ENCODE peak calls at places on chromosomes 4 and X, in nine cellular contexts. One of them, this sample, is unnamed.

GRCh38 chr4:174071591-174071990 is 211.9 kb downstream of the FBXO8 start:
- DNase-seq in SK-N-SH: no peak
- DNase-seq in endothelial cell of umbilical vein: no peak
- DNase-seq in NT2/D1: no peak
- DNase-seq in mammary epithelial cell: no peak
- DNase-seq in Karpas-422: no peak
- DNase-seq in IMR-90: no peak
- DNase-seq in kidney: no peak
- DNase-seq in neuronal stem cell: no peak
- DNase-seq in this sample: no peak

GRCh38 chr4:167452922-167453321 is 218.6 kb upstream of the SPOCK3 start:
- DNase-seq in kidney: no peak
- DNase-seq in Karpas-422: no peak
- DNase-seq in endothelial cell of umbilical vein: no peak
- DNase-seq in SK-N-SH: peak; percentile 22
- DNase-seq in NT2/D1: no peak
- DNase-seq in neuronal stem cell: no peak
- DNase-seq in IMR-90: no peak
- DNase-seq in mammary epithelial cell: no peak
- DNase-seq in this sample: no peak

GRCh38 chrX:78333521-78333920 is 6.1 kb upstream of the CYSLTR1 start:
- DNase-seq in Karpas-422: no peak
- DNase-seq in SK-N-SH: no peak
- DNase-seq in NT2/D1: no peak
- DNase-seq in mammary epithelial cell: no peak
- DNase-seq in kidney: no peak
- DNase-seq in neuronal stem cell: no peak
- DNase-seq in IMR-90: no peak
- DNase-seq in endothelial cell of umbilical vein: no peak
- DNase-seq in this sample: no peak

GRCh38 chrX:29648161-29648560 is 567.2 kb upstream of the MAGEB2 start:
- DNase-seq in IMR-90: no peak
- DNase-seq in NT2/D1: no peak
- DNase-seq in mammary epithelial cell: no peak
- DNase-seq in kidney: no peak
- DNase-seq in endothelial cell of umbilical vein: no peak
- DNase-seq in Karpas-422: no peak
- DNase-seq in SK-N-SH: no peak
- DNase-seq in neuronal stem cell: no peak
- DNase-seq in this sample: no peak

GRCh38 chr4:81405900-81406401 is 65.8 kb downstream of the RASGEF1B start:
- DNase-seq in IMR-90: peak; percentile 77
- DNase-seq in endothelial cell of umbilical vein: peak; percentile 72
- DNase-seq in NT2/D1: peak; percentile 42
- DNase-seq in SK-N-SH: peak; percentile 47
- DNase-seq in neuronal stem cell: peak; percentile 81
- DNase-seq in mammary epithelial cell: peak; percentile 59
- DNase-seq in kidney: no peak
- DNase-seq in Karpas-422: peak; percentile 73
- DNase-seq in this sample: no peak

GRCh38 chr4:118716304-118716703 is 31.1 kb downstream of the METTL14 start:
- DNase-seq in NT2/D1: no peak
- DNase-seq in Karpas-422: no peak
- DNase-seq in endothelial cell of umbilical vein: no peak
- DNase-seq in kidney: no peak
- DNase-seq in SK-N-SH: no peak
- DNase-seq in mammary epithelial cell: no peak
- DNase-seq in IMR-90: no peak
- DNase-seq in neuronal stem cell: no peak
- DNase-seq in this sample: no peak

GRCh38 chr4:76802546-76803021 is 95.4 kb downstream of the SOWAHB start:
- DNase-seq in endothelial cell of umbilical vein: no peak
- DNase-seq in Karpas-422: no peak
- DNase-seq in IMR-90: peak; percentile 26
- DNase-seq in kidney: no peak
- DNase-seq in neuronal stem cell: no peak
- DNase-seq in SK-N-SH: no peak
- DNase-seq in NT2/D1: no peak
- DNase-seq in mammary epithelial cell: no peak
- DNase-seq in this sample: peak; percentile 71

GRCh38 chr4:98950925-98951324 is 22.0 kb upstream of the EIF4E start:
- DNase-seq in NT2/D1: no peak
- DNase-seq in SK-N-SH: no peak
- DNase-seq in mammary epithelial cell: peak; percentile 42
- DNase-seq in endothelial cell of umbilical vein: no peak
- DNase-seq in neuronal stem cell: no peak
- DNase-seq in IMR-90: no peak
- DNase-seq in kidney: no peak
- DNase-seq in Karpas-422: no peak
- DNase-seq in this sample: no peak

GRCh38 chr4:76610751-76611150 is 175.7 kb downstream of the SHROOM3 start:
- DNase-seq in IMR-90: no peak
- DNase-seq in neuronal stem cell: no peak
- DNase-seq in SK-N-SH: no peak
- DNase-seq in Karpas-422: no peak
- DNase-seq in NT2/D1: no peak
- DNase-seq in mammary epithelial cell: no peak
- DNase-seq in endothelial cell of umbilical vein: no peak
- DNase-seq in kidney: no peak
- DNase-seq in this sample: peak; percentile 55

GRCh38 chrX:14729058-14729457 is 143.8 kb downstream of the FANCB start:
- DNase-seq in kidney: no peak
- DNase-seq in neuronal stem cell: no peak
- DNase-seq in SK-N-SH: no peak
- DNase-seq in IMR-90: peak; percentile 21
- DNase-seq in mammary epithelial cell: no peak
- DNase-seq in NT2/D1: no peak
- DNase-seq in Karpas-422: no peak
- DNase-seq in endothelial cell of umbilical vein: no peak
- DNase-seq in this sample: no peak

GRCh38 chr4:1448589-1449420 is 42.6 kb upstream of the NKX1-1 start:
- DNase-seq in mammary epithelial cell: no peak
- DNase-seq in neuronal stem cell: no peak
- DNase-seq in endothelial cell of umbilical vein: no peak
- DNase-seq in Karpas-422: no peak
- DNase-seq in NT2/D1: no peak
- DNase-seq in SK-N-SH: peak; percentile 13
- DNase-seq in kidney: no peak
- DNase-seq in IMR-90: no peak
- DNase-seq in this sample: no peak

GRCh38 chr4:108213308-108213707 is 44.6 kb upstream of the LEF1 start:
- DNase-seq in Karpas-422: no peak
- DNase-seq in SK-N-SH: no peak
- DNase-seq in mammary epithelial cell: no peak
- DNase-seq in neuronal stem cell: peak; percentile 12
- DNase-seq in endothelial cell of umbilical vein: no peak
- DNase-seq in NT2/D1: no peak
- DNase-seq in IMR-90: no peak
- DNase-seq in kidney: no peak
- DNase-seq in this sample: no peak

GRCh38 chr4:183905593-183906485 is 732 bp downstream of the STOX2 start:
- DNase-seq in IMR-90: peak; percentile 37
- DNase-seq in SK-N-SH: peak; percentile 75
- DNase-seq in endothelial cell of umbilical vein: peak; percentile 33
- DNase-seq in kidney: no peak
- DNase-seq in neuronal stem cell: peak; percentile 67
- DNase-seq in NT2/D1: peak; percentile 90
- DNase-seq in Karpas-422: no peak
- DNase-seq in mammary epithelial cell: peak; percentile 43
- DNase-seq in this sample: peak; percentile 94

GRCh38 chrX:153873282-153874090 is 12.5 kb downstream of the L1CAM start:
- DNase-seq in SK-N-SH: peak; percentile 90
- DNase-seq in mammary epithelial cell: no peak
- DNase-seq in endothelial cell of umbilical vein: no peak
- DNase-seq in NT2/D1: peak; percentile 27
- DNase-seq in neuronal stem cell: peak; percentile 65
- DNase-seq in kidney: peak; percentile 39
- DNase-seq in Karpas-422: no peak
- DNase-seq in IMR-90: no peak
- DNase-seq in this sample: peak; percentile 69

GRCh38 chr4:121138014-121138413 is 26.1 kb downstream of the TNIP3 start:
- DNase-seq in SK-N-SH: no peak
- DNase-seq in kidney: no peak
- DNase-seq in Karpas-422: no peak
- DNase-seq in mammary epithelial cell: no peak
- DNase-seq in IMR-90: no peak
- DNase-seq in neuronal stem cell: no peak
- DNase-seq in endothelial cell of umbilical vein: no peak
- DNase-seq in NT2/D1: no peak
- DNase-seq in this sample: no peak

GRCh38 chr4:105306820-105307219 is 160.1 kb downstream of the TET2 start:
- DNase-seq in IMR-90: no peak
- DNase-seq in neuronal stem cell: no peak
- DNase-seq in Karpas-422: no peak
- DNase-seq in SK-N-SH: no peak
- DNase-seq in NT2/D1: no peak
- DNase-seq in mammary epithelial cell: no peak
- DNase-seq in endothelial cell of umbilical vein: no peak
- DNase-seq in kidney: no peak
- DNase-seq in this sample: no peak

GRCh38 chr4:61374612-61374920 is 174.4 kb downstream of the ADGRL3 start:
- DNase-seq in IMR-90: peak; percentile 0
- DNase-seq in NT2/D1: no peak
- DNase-seq in kidney: no peak
- DNase-seq in SK-N-SH: no peak
- DNase-seq in mammary epithelial cell: no peak
- DNase-seq in Karpas-422: no peak
- DNase-seq in neuronal stem cell: no peak
- DNase-seq in endothelial cell of umbilical vein: no peak
- DNase-seq in this sample: no peak

GRCh38 chrX:139429913-139430312 is 100.6 kb upstream of the F9 start:
- DNase-seq in Karpas-422: no peak
- DNase-seq in IMR-90: no peak
- DNase-seq in neuronal stem cell: no peak
- DNase-seq in endothelial cell of umbilical vein: no peak
- DNase-seq in kidney: no peak
- DNase-seq in mammary epithelial cell: peak; percentile 1
- DNase-seq in NT2/D1: no peak
- DNase-seq in SK-N-SH: no peak
- DNase-seq in this sample: no peak

GRCh38 chr4:6703786-6704185 is 5.9 kb downstream of the MRFAP1L1 start:
- DNase-seq in endothelial cell of umbilical vein: peak; percentile 27
- DNase-seq in IMR-90: peak; percentile 33
- DNase-seq in Karpas-422: no peak
- DNase-seq in SK-N-SH: no peak
- DNase-seq in NT2/D1: no peak
- DNase-seq in kidney: no peak
- DNase-seq in neuronal stem cell: no peak
- DNase-seq in mammary epithelial cell: no peak
- DNase-seq in this sample: no peak

GRCh38 chr4:6702761-6703160 is 6.9 kb downstream of the MRFAP1L1 start:
- DNase-seq in Karpas-422: no peak
- DNase-seq in NT2/D1: no peak
- DNase-seq in endothelial cell of umbilical vein: no peak
- DNase-seq in mammary epithelial cell: no peak
- DNase-seq in IMR-90: no peak
- DNase-seq in kidney: no peak
- DNase-seq in SK-N-SH: no peak
- DNase-seq in neuronal stem cell: no peak
- DNase-seq in this sample: no peak

GRCh38 chr4:6705638-6706037 is 4.0 kb downstream of the MRFAP1L1 start:
- DNase-seq in Karpas-422: no peak
- DNase-seq in IMR-90: no peak
- DNase-seq in NT2/D1: no peak
- DNase-seq in kidney: no peak
- DNase-seq in mammary epithelial cell: no peak
- DNase-seq in neuronal stem cell: no peak
- DNase-seq in endothelial cell of umbilical vein: no peak
- DNase-seq in SK-N-SH: no peak
- DNase-seq in this sample: no peak

GRCh38 chr4:6709230-6710114 is at the start of gene MRFAP1L1:
- DNase-seq in SK-N-SH: peak; percentile 95
- DNase-seq in kidney: peak; percentile 97
- DNase-seq in neuronal stem cell: peak; percentile 96
- DNase-seq in endothelial cell of umbilical vein: peak; percentile 97
- DNase-seq in IMR-90: peak; percentile 97
- DNase-seq in mammary epithelial cell: peak; percentile 96
- DNase-seq in Karpas-422: peak; percentile 99
- DNase-seq in NT2/D1: peak; percentile 97
- DNase-seq in this sample: peak; percentile 99

DNA sequence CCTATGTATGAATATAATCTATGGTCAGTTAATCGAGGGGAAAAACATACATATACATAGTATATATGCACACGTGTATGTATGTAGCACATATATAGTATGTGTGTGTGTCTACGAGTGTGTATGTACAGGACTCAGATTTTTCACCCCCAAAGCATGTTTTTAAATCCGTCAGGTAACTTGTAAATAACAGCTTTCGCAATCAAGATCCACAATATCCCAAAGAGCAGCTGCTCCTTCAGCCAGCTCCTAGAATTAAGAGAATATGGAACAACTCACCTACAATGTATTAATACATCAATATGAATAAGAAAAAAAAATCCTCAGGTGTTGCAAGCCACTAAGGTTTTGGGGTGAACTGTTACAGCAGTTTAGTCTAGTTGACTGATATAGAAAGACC is 3.5 kb downstream of the MRFAP1L1 start:
- DNase-seq in SK-N-SH: no peak
- DNase-seq in Karpas-422: no peak
- DNase-seq in neuronal stem cell: no peak
- DNase-seq in mammary epithelial cell: no peak
- DNase-seq in NT2/D1: no peak
- DNase-seq in kidney: no peak
- DNase-seq in IMR-90: no peak
- DNase-seq in endothelial cell of umbilical vein: no peak
- DNase-seq in this sample: no peak
- H3K9ac ChIP-seq in SK-N-SH: no peak overlapping the region
- H3K9ac ChIP-seq in Karpas-422: no peak overlapping the region
- H3K9ac ChIP-seq in neuronal stem cell: no peak overlapping the region
- H3K9ac ChIP-seq in mammary epithelial cell: no peak overlapping the region
- H3K9ac ChIP-seq in NT2/D1: no peak overlapping the region
- H3K9ac ChIP-seq in kidney: no peak overlapping the region
- H3K9ac ChIP-seq in IMR-90: no peak overlapping the region
- H3K9ac ChIP-seq in endothelial cell of umbilical vein: no peak overlapping the region
- H3K9ac ChIP-seq in this sample: no peak overlapping the region

GRCh38 chr4:28636971-28637370 is 1776.3 kb downstream of the STIM2 start:
- DNase-seq in Karpas-422: no peak
- DNase-seq in mammary epithelial cell: peak; percentile 3
- DNase-seq in endothelial cell of umbilical vein: no peak
- DNase-seq in kidney: no peak
- DNase-seq in SK-N-SH: no peak
- DNase-seq in IMR-90: peak; percentile 59
- DNase-seq in NT2/D1: no peak
- DNase-seq in neuronal stem cell: no peak
- DNase-seq in this sample: no peak
- H3K9me3 ChIP-seq in Karpas-422: peaks cover 40% of the 10 kb centered on the region
- H3K9me3 ChIP-seq in mammary epithelial cell: no peaks in the 10 kb centered on the region
- H3K9me3 ChIP-seq in endothelial cell of umbilical vein: no peaks in the 10 kb centered on the region
- H3K9me3 ChIP-seq in kidney: no peaks in the 10 kb centered on the region
- H3K9me3 ChIP-seq in SK-N-SH: no peaks in the 10 kb centered on the region
- H3K9me3 ChIP-seq in IMR-90: no peaks in the 10 kb centered on the region
- H3K9me3 ChIP-seq in NT2/D1: no peaks in the 10 kb centered on the region
- H3K9me3 ChIP-seq in neuronal stem cell: peaks cover 9% of the 10 kb centered on the region
- H3K9me3 ChIP-seq in this sample: peaks cover under 1% of the 10 kb centered on the region

GRCh38 chr4:149465941-149466340 is 349.7 kb downstream of the IQCM start:
- DNase-seq in Karpas-422: no peak
- DNase-seq in neuronal stem cell: no peak
- DNase-seq in NT2/D1: no peak
- DNase-seq in mammary epithelial cell: peak; percentile 46
- DNase-seq in endothelial cell of umbilical vein: no peak
- DNase-seq in IMR-90: peak; percentile 18
- DNase-seq in kidney: no peak
- DNase-seq in SK-N-SH: no peak
- DNase-seq in this sample: no peak
- H3K4me3 ChIP-seq in Karpas-422: no peak overlapping the region
- H3K4me3 ChIP-seq in neuronal stem cell: no peak overlapping the region
- H3K4me3 ChIP-seq in NT2/D1: no peak overlapping the region
- H3K4me3 ChIP-seq in mammary epithelial cell: no peak overlapping the region
- H3K4me3 ChIP-seq in endothelial cell of umbilical vein: no peak overlapping the region
- H3K4me3 ChIP-seq in IMR-90: no peak overlapping the region
- H3K4me3 ChIP-seq in kidney: no peak overlapping the region
- H3K4me3 ChIP-seq in SK-N-SH: no peak overlapping the region
- H3K4me3 ChIP-seq in this sample: no peak overlapping the region

GRCh38 chr4:38128478-38129451 is 168.6 kb downstream of the PTTG2 start:
- DNase-seq in mammary epithelial cell: peak; percentile 100
- DNase-seq in SK-N-SH: no peak
- DNase-seq in IMR-90: peak; percentile 89
- DNase-seq in NT2/D1: peak; percentile 61
- DNase-seq in endothelial cell of umbilical vein: no peak
- DNase-seq in neuronal stem cell: no peak
- DNase-seq in kidney: no peak
- DNase-seq in Karpas-422: no peak
- DNase-seq in this sample: peak; percentile 78
- H3K9ac ChIP-seq in mammary epithelial cell: peak overlapping the region; percentile 86
- H3K9ac ChIP-seq in SK-N-SH: no peak overlapping the region
- H3K9ac ChIP-seq in IMR-90: no peak overlapping the region
- H3K9ac ChIP-seq in NT2/D1: no peak overlapping the region
- H3K9ac ChIP-seq in endothelial cell of umbilical vein: no peak overlapping the region
- H3K9ac ChIP-seq in neuronal stem cell: no peak overlapping the region
- H3K9ac ChIP-seq in kidney: no peak overlapping the region
- H3K9ac ChIP-seq in Karpas-422: no peak overlapping the region
- H3K9ac ChIP-seq in this sample: no peak overlapping the region

This sample was measured in endodermal cell.